ENCODE peak calls at places on chromosome 12, in nine cellular contexts. R is activated effector memory CD4-positive, alpha-beta T cell treated with Interleukin-2 at 50 U/mL for 16 hours; M is non-pigmented ciliary epithelial cell; Q is islet precursor cell; F is RKO; G is body of pancreas; Z is GM06990; J is aorta; E is IMR-90. I is an unnamed sample.
A peak's percentile ranks its signal among the peaks of the same experiment; 100 is the strongest.

GRCh38 chr12:19369691-19370148 is 69.6 kb upstream of the AEBP2 start:
- DNase-seq in R (no peak), M (peak; percentile 15), Q (no peak), F (no peak), G (no peak), Z (no peak), J (no peak), E (peak; percentile 84), I (no peak)

GRCh38 chr12:38930994-38931393 is 25.6 kb upstream of the CPNE8 start:
- DNase-seq in R (no peak), M (no peak), Q (no peak), F (peak; percentile 22), G (no peak), Z (no peak), J (no peak), E (no peak), I (no peak)

GRCh38 chr12:52338241-52338960 is 17.2 kb upstream of the KRT83 start:
- DNase-seq in R (no peak), M (no peak), Q (no peak), F (no peak), G (no peak), Z (no peak), J (no peak), E (no peak), I (no peak)

GRCh38 chr12:113040722-113041168 is 15.8 kb upstream of the DTX1 start:
- DNase-seq in R (no peak), M (peak; percentile 69), Q (peak; percentile 80), F (peak; percentile 58), G (no peak), Z (no peak), J (peak; percentile 81), E (peak; percentile 43), I (no peak)

GRCh38 chr12:90729741-90730140 is 225.2 kb downstream of the CCER1 start:
- DNase-seq in R (no peak), M (peak; percentile 2), Q (peak; percentile 57), F (no peak), G (no peak), Z (no peak), J (no peak), E (peak; percentile 4), I (no peak)

GRCh38 chr12:131796754-131797587 is 31.2 kb upstream of the MMP17 start:
- DNase-seq in R (no peak), M (no peak), Q (no peak), F (no peak), G (no peak), Z (no peak), J (no peak), E (no peak), I (no peak)

GRCh38 chr12:56122637-56123036 is 4.6 kb downstream of the ZC3H10 start:
- DNase-seq in R (no peak), M (no peak), Q (no peak), F (no peak), G (no peak), Z (no peak), J (no peak), E (no peak), I (no peak)

GRCh38 chr12:31853977-31854376 is 105.2 kb upstream of the RESF1 start:
- DNase-seq in R (no peak), M (no peak), Q (no peak), F (no peak), G (no peak), Z (no peak), J (no peak), E (no peak), I (no peak)

GRCh38 chr12:1828863-1829262 is 8.5 kb downstream of the LRTM2 start:
- DNase-seq in R (no peak), M (no peak), Q (no peak), F (no peak), G (no peak), Z (no peak), J (no peak), E (no peak), I (no peak)

GRCh38 chr12:39431797-39432196 is 11.1 kb downstream of the KIF21A start:
- DNase-seq in R (no peak), M (no peak), Q (no peak), F (no peak), G (no peak), Z (no peak), J (no peak), E (no peak), I (no peak)

GRCh38 chr12:23253191-23253590 is 628.2 kb downstream of the ETNK1 start:
- DNase-seq in R (no peak), M (no peak), Q (peak; percentile 77), F (peak; percentile 7), G (no peak), Z (no peak), J (peak; percentile 60), E (no peak), I (no peak)

GRCh38 chr12:47975816-47976215 is 12.4 kb downstream of the TMEM106C start:
- DNase-seq in R (no peak), M (no peak), Q (no peak), F (no peak), G (no peak), Z (no peak), J (no peak), E (no peak), I (no peak)

GRCh38 chr12:52258335-52258901 is 16.0 kb upstream of the KRT86 start:
- DNase-seq in R (no peak), M (no peak), Q (peak; percentile 82), F (no peak), G (no peak), Z (no peak), J (no peak), E (no peak), I (peak; percentile 36)